ENCODE peak calls at places on chromosomes 1 and 21, in seven cellular contexts. S, C, Y, L, P, I and Z are unnamed samples.

GRCh38 chr1:21939650-21940374 is 2.7 kb upstream of the HSPG2 start:
- DNase-seq in S (no peak), P (peak; percentile 98), Y (peak; percentile 56), L (peak; percentile 93), C (peak; percentile 92), I (peak; percentile 82), Z (peak; percentile 95)

GRCh38 chr1:232726048-232726779 is 79.0 kb upstream of the MAP10 start:
- DNase-seq in L (peak; percentile 95), I (no peak), S (no peak), P (peak; percentile 91), Y (no peak), C (no peak), Z (no peak)

GRCh38 chr1:228490120-228491078 is 3.2 kb downstream of the RNF187 start:
- DNase-seq in C (no peak), L (peak; percentile 18), S (no peak), I (no peak), P (no peak), Y (peak; percentile 19), Z (no peak)

GRCh38 chr1:89719502-89720306 is 86.8 kb downstream of the LRRC8C start:
- DNase-seq in L (no peak), Y (no peak), S (peak; percentile 80), C (no peak), I (no peak), P (peak; percentile 20), Z (no peak)

GRCh38 chr21:40165671-40166070 is 298.4 kb downstream of the PCP4 start:
- DNase-seq in I (no peak), S (no peak), C (no peak), L (no peak), Y (no peak), P (no peak), Z (no peak)

GRCh38 chr1:31239653-31240241 is at the start of gene NKAIN1:
- DNase-seq in S (no peak), Y (no peak), L (peak; percentile 22), P (peak; percentile 29), I (no peak), C (peak; percentile 57), Z (no peak)

GRCh38 chr1:160795951-160796383 is at the start of gene LY9:
- DNase-seq in I (no peak), S (peak; percentile 97), Y (no peak), C (no peak), P (no peak), L (no peak), Z (no peak)

GRCh38 chr1:102872097-102872496 is 236.2 kb downstream of the COL11A1 start:
- DNase-seq in L (no peak), I (no peak), P (no peak), Y (no peak), C (no peak), S (no peak), Z (no peak)

GRCh38 chr1:109655624-109656519 is at the start of gene GSTM4:
- DNase-seq in C (peak; percentile 92), Y (peak; percentile 78), P (peak; percentile 38), I (peak; percentile 77), L (peak; percentile 57), S (peak; percentile 47), Z (peak; percentile 67)

GRCh38 chr1:161816201-161816600 is 50.1 kb downstream of the ATF6 start:
- DNase-seq in I (no peak), C (no peak), Y (no peak), L (no peak), P (no peak), S (no peak), Z (peak; percentile 20)

GRCh38 chr1:71641903-71642302 is 561.1 kb upstream of the ZRANB2 start:
- DNase-seq in Y (no peak), C (no peak), S (no peak), I (no peak), P (no peak), L (no peak), Z (no peak)

GRCh38 chr1:145799806-145800205 is 24.1 kb downstream of the RNF115 start:
- DNase-seq in Y (no peak), L (no peak), I (no peak), C (no peak), S (no peak), P (no peak), Z (no peak)

GRCh38 chr1:231213831-231214573 is 27.0 kb upstream of the GNPAT start:
- DNase-seq in L (no peak), P (no peak), C (no peak), I (no peak), Y (no peak), S (no peak), Z (no peak)

GRCh38 chr1:242017580-242018233 is 18.8 kb upstream of the MAP1LC3C start:
- DNase-seq in I (no peak), P (peak; percentile 33), L (peak; percentile 84), C (no peak), S (no peak), Y (peak; percentile 12), Z (peak; percentile 21)

DNA sequence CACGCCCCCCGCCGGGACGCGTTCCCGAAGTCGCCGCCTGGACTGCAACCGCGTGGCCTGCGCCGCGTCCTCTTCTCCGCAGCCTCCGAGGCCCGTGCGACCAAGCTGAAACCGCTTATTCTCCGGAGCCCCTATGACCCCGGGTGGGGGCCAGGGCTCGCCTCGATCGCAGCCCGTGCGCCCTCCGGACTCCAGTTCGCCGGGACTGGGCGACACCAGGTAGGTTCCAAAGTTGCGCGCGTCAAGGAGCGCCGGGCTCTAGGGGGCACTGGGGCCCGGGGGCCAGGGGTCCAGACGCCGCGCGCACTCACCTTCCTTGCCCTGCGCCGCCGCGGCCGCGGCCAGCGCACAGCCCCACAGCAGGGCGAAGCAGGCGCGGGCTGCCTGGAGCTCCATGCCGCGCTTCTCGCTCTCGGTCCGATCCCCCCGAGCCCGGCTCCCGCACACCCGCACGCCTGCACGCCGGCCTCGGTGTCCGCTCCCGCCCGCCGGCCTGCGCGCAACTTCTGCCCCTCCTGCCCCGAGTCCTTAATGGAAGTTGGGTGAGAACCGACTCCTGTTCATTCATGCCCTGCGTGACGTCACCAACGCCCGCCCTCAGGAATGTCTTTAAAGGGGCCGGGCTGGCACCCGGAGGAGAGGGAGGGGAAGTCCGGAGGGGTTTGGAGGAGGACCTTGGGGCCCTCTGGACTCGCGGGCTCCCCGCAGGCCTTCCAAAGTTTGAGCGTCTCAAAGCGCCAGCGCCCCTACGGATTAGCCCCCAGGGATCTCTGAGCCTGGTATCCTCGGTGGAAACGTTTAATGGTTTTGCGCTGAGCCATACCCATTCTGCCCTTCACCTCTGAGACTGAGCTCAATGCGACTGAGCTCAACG is at the start of gene EPHA2:
- DNase-seq in Y (peak; percentile 92), S (no peak), I (peak; percentile 89), C (peak; percentile 94), L (peak; percentile 97), P (peak; percentile 91), Z (peak; percentile 80)
- H3K27ac ChIP-seq in Y (peak within 1 kb of the TSS; percentile 76), S (no peak within 1 kb of the TSS), I (peak within 1 kb of the TSS; percentile 93), C (peak within 1 kb of the TSS; percentile 94), L (peak within 1 kb of the TSS; percentile 74), P (peak within 1 kb of the TSS; percentile 84), Z (peak within 1 kb of the TSS; percentile 56)

DNA sequence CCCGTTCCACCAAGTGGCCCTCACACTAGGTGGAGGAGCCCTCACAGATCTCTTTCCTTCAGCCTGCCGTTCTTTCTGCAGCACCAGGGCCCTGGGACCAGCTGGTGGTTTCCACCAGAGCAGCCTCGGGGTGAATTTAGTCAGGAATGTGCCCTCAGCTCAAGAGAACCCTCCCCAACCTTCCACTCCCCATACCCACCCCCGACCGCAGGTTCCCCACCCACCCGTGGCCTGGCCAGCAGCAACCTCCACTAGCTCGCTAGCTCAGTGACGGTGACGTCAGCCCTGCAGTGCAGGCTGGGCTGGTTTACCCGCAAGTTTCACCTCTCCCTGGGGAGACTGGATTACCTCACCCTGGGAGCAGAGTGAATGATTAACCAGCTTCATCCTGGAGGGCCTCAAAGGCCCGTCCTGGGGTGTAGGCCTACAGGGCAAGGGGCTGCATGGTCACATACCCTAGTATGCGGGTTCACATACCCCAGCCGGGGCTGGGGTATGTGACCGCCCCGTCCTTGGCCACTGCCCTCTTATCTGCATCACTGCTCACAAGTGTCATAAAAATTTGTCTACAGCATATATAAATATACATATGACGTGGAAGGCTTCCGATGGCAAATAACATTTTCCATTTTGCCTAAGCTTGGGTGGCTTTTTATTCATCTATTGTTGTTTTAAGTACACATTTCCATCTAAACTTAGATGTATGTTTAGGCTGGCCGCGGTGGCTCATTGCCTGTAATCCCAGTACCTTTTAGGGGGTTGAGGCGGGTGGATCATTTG is 24.5 kb downstream of the ELF3 start:
- DNase-seq in Y (peak; percentile 95), S (peak; percentile 35), I (peak; percentile 72), P (peak; percentile 99), L (peak; percentile 95), C (peak; percentile 97), Z (peak; percentile 97)
- H3K4me3 ChIP-seq in Y (no peak overlapping the region), S (no peak overlapping the region), I (no peak overlapping the region), P (no peak overlapping the region), L (peak overlapping the region; percentile 28), C (peak overlapping the region; percentile 21), Z (no peak overlapping the region)

GRCh38 chr1:196891251-196891650 is 3.4 kb downstream of the CFHR4 start:
- DNase-seq in P (no peak), Y (no peak), L (no peak), I (no peak), S (no peak), C (no peak), Z (no peak)

GRCh38 chr1:196887515-196888239 is at the start of gene CFHR4:
- DNase-seq in C (no peak), I (no peak), Y (no peak), L (no peak), S (no peak), P (no peak), Z (no peak)

GRCh38 chr1:196896355-196896754 is 8.5 kb downstream of the CFHR4 start:
- DNase-seq in Y (no peak), I (no peak), L (no peak), C (no peak), P (no peak), S (no peak), Z (no peak)

DNA sequence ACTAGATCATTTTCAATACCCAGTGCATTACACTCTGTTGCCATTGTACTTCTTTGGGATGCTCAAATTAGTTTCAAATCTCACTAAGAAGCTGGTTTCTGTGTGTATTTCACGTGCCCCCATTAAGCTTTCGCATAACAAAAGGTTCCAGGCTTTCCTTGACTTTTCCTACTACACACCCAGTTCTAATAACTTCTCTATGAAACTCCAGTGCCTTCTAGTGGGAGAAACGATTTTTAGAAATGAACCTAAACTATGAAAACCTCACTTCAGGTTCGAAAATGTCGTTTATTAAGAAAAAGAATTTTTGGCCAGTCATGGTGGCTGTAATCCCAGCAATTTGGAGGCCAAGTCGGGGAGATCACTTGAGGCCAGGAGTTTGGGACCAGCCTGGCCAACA is 2.8 kb downstream of the CFHR4 start:
- DNase-seq in I (no peak), L (no peak), C (no peak), S (no peak), P (no peak), Y (no peak), Z (no peak)
- TF ChIP-seq CTCF in I (no peak), L (no peak), C (no peak), S (no peak), P (peak; percentile 4), Y (no peak), Z (no peak)

DNA sequence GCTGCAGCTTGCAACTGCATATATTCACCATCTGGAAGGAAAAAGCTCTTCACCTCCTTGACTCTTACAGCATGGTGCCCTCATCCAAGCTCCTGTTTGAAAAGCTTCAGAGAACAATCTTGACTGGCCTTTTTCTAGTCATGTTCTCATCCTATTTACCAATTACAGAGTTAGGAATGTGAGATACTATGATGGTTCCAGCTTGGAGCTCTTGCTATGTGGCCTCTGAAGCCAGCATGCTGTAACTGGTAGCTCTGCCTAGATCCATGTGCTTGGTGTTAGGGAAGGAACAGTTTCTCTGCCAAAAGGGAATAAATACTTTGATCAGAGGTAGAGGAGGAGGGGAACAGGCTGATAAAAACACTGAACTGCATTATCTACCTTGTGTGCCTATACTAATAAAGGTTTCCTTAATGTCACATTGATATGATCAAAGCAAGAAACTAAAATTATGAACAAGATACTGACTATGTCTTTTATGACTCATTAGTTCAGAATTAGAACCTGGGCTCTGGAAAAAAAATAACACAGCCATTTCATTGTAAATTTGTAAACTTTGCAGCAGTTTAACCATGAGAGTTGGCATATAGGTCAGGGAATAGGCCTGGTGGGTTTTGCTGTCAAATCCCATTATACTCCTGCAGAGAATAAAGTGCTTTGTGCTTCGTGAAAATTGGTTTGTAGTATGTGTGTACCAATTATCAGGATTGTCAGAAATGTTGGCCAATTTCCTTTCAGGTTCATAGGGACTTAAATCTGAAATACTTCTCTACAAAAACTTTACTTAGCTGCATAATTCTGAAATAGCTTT is 92.7 kb downstream of the LEPR start:
- DNase-seq in S (no peak), I (no peak), C (no peak), L (no peak), P (peak; percentile 3), Y (no peak), Z (no peak)
- H3K27ac ChIP-seq in S (no peak overlapping the region), I (no peak overlapping the region), C (no peak overlapping the region), L (no peak overlapping the region), P (no peak overlapping the region), Y (no peak overlapping the region), Z (no peak overlapping the region)